ENCODE peak calls at places on chromosome 15, in four cellular contexts. W, R, Y and M are unnamed samples.

GRCh38 chr15:87496795-87497194 is 759.7 kb downstream of the NTRK3 start:
- DNase-seq in W (no peak), R (no peak), Y (no peak), M (no peak)

GRCh38 chr15:86336051-86336788 is 256.5 kb downstream of the AGBL1 start:
- DNase-seq in W (no peak), R (no peak), Y (no peak), M (no peak)

GRCh38 chr15:31488437-31489204 is 162.0 kb downstream of the KLF13 start:
- DNase-seq in W (peak; percentile 89), R (peak; percentile 82), Y (peak; percentile 91), M (peak; percentile 76)

GRCh38 chr15:79769081-79769481 is 127.7 kb downstream of the MTHFS start:
- DNase-seq in W (peak; percentile 8), R (no peak), Y (no peak), M (no peak)

GRCh38 chr15:56244811-56245576 is 1.3 kb upstream of the RFX7 start:
- DNase-seq in W (peak; percentile 42), R (peak; percentile 34), Y (no peak), M (no peak)

GRCh38 chr15:91469627-91470567 is 369.8 kb downstream of the SV2B start:
- DNase-seq in W (no peak), R (no peak), Y (no peak), M (no peak)

GRCh38 chr15:100277087-100277855 is 64.5 kb downstream of the ADAMTS17 start:
- DNase-seq in W (no peak), R (no peak), Y (no peak), M (no peak)

GRCh38 chr15:83446417-83446816 is 724 bp upstream of the SH3GL3 start:
- DNase-seq in W (no peak), R (no peak), Y (no peak), M (no peak)

GRCh38 chr15:39744334-39745103 is 38.1 kb downstream of the FSIP1 start:
- DNase-seq in W (peak; percentile 37), R (no peak), Y (no peak), M (no peak)

GRCh38 chr15:69825941-69826817 is 271.5 kb downstream of the TLE3 start:
- DNase-seq in W (peak; percentile 80), R (no peak), Y (no peak), M (no peak)

GRCh38 chr15:80568298-80568697 is 126.8 kb upstream of the ABHD17C start:
- DNase-seq in W (no peak), R (no peak), Y (peak; percentile 48), M (no peak)

GRCh38 chr15:88467935-88468528 is 524 bp downstream of the MRPS11 start:
- DNase-seq in W (peak; percentile 56), R (no peak), Y (peak; percentile 14), M (no peak)

GRCh38 chr15:51765751-51766150 is 14.4 kb downstream of the TMOD2 start:
- DNase-seq in W (no peak), R (no peak), Y (no peak), M (no peak)

GRCh38 chr15:40991355-40991754 is 38.1 kb downstream of the CHAC1 start:
- DNase-seq in W (peak; percentile 47), R (no peak), Y (no peak), M (no peak)

GRCh38 chr15:55738715-55739114 is 4.2 kb downstream of the PRTG start:
- DNase-seq in W (peak; percentile 44), R (no peak), Y (no peak), M (no peak)

DNA sequence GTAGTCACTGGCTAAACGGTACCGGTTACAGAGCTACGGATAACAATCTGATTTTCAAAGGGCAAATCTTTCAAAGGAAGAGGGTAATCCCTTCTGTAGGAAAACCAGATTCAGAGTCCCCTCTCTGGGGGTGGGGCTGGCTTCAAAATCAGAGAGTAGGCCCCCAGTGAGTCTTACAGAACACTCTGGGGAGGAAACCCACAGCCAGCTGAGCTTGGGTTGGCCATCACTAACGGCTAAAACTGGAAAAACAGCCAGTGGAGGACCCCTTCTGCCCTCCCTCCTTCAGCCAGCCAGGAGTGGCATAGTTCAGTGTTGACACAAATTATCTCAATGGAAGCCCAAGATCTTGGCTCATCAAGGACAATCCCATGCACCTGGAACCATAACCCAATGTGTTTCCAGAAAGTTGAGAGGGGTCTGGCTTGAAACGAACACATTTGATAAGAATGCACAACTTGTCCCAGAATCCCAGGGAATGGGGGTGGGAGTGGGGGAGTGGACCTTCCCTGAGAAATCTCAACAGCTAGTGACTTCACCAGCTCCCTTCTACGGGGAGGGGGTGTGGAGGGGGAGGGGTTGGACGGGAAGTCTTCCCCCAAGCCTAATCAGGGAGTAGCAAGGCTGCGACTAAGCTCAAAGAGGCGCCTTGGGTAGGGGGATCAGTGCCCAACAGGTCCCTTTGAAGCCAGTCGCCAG is 1.0 kb downstream of the RASL12 start:
- DNase-seq in W (peak; percentile 89), R (peak; percentile 57), Y (no peak), M (no peak)
- H3K18ac ChIP-seq in W (peak overlapping the region; percentile 76), R (no peak overlapping the region), Y (no peak overlapping the region), M (peak overlapping the region; percentile 94)

GRCh38 chr15:26721231-26721630 is 51.6 kb downstream of the GABRB3 start:
- DNase-seq in W (peak; percentile 41), R (peak; percentile 84), Y (no peak), M (no peak)
- H3K18ac ChIP-seq in W (peak overlapping the region; percentile 82), R (no peak overlapping the region), Y (no peak overlapping the region), M (no peak overlapping the region)

GRCh38 chr15:62976301-62976842 is 66.2 kb upstream of the TPM1 start:
- DNase-seq in W (peak; percentile 37), R (no peak), Y (peak; percentile 64), M (no peak)
- H3K18ac ChIP-seq in W (no peak overlapping the region), R (no peak overlapping the region), Y (peak overlapping the region; percentile 55), M (peak overlapping the region; percentile 55)

GRCh38 chr15:94306700-94307650 is 75.6 kb downstream of the MCTP2 start:
- DNase-seq in W (no peak), R (no peak), Y (peak; percentile 86), M (no peak)

GRCh38 chr15:94300612-94301011 is 69.3 kb downstream of the MCTP2 start:
- DNase-seq in W (no peak), R (no peak), Y (no peak), M (no peak)

DNA sequence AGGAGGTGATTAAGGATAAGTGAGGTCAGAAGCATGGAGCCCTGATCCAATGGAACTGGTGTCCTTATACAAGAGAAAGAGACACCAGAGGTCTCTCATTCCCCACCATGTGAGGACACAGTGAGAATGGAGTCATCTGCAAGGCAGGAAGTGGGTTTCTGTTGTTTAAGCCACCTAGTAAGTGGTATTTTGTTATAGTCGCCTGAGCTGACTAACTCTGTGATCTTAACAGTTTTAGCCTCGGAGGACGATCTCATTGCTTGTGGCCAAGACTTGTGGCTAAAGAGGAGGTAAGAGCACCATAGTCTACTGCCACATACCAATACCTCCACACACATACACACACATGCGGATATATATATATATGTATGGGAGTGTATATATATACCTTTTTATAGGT is 73.8 kb downstream of the MCTP2 start:
- DNase-seq in W (no peak), R (no peak), Y (peak; percentile 40), M (no peak)
- H3K18ac ChIP-seq in W (no peak overlapping the region), R (no peak overlapping the region), Y (no peak overlapping the region), M (no peak overlapping the region)